ENCODE peak calls at places on chromosomes 12 and 14, in nine cellular contexts. One of them, this sample, is unnamed.

GRCh38 chr14:23544511-23545447 is 6.8 kb downstream of the ZFHX2 start:
- DNase-seq in left colon: no peak
- DNase-seq in mammary epithelial cell: no peak
- DNase-seq in thoracic aorta: no peak
- DNase-seq in midbrain: peak
- DNase-seq in GDM1: no peak
- DNase-seq in right lobe of liver: no peak
- DNase-seq in T-helper 1 cell: no peak
- DNase-seq in activated gamma-delta T cell treated with Interleukin-2 at 50 U/mL for 16 hours: no peak
- DNase-seq in this sample: no peak

GRCh38 chr12:29333178-29333577 is 47.8 kb downstream of the ERGIC2 start:
- DNase-seq in left colon: no peak
- DNase-seq in mammary epithelial cell: no peak
- DNase-seq in thoracic aorta: no peak
- DNase-seq in midbrain: no peak
- DNase-seq in GDM1: no peak
- DNase-seq in right lobe of liver: no peak
- DNase-seq in T-helper 1 cell: no peak
- DNase-seq in activated gamma-delta T cell treated with Interleukin-2 at 50 U/mL for 16 hours: no peak
- DNase-seq in this sample: no peak

GRCh38 chr12:94289551-94290312 is 141.4 kb downstream of the PLXNC1 start:
- DNase-seq in left colon: no peak
- DNase-seq in mammary epithelial cell: peak
- DNase-seq in thoracic aorta: no peak
- DNase-seq in midbrain: no peak
- DNase-seq in GDM1: no peak
- DNase-seq in right lobe of liver: no peak
- DNase-seq in T-helper 1 cell: no peak
- DNase-seq in activated gamma-delta T cell treated with Interleukin-2 at 50 U/mL for 16 hours: no peak
- DNase-seq in this sample: no peak

GRCh38 chr14:105260826-105261438 is 12.6 kb downstream of the BTBD6 start:
- DNase-seq in left colon: no peak
- DNase-seq in mammary epithelial cell: no peak
- DNase-seq in thoracic aorta: no peak
- DNase-seq in midbrain: no peak
- DNase-seq in GDM1: no peak
- DNase-seq in right lobe of liver: no peak
- DNase-seq in T-helper 1 cell: no peak
- DNase-seq in activated gamma-delta T cell treated with Interleukin-2 at 50 U/mL for 16 hours: no peak
- DNase-seq in this sample: no peak

GRCh38 chr14:53510281-53510912 is 357.3 kb upstream of the DDHD1 start:
- DNase-seq in left colon: no peak
- DNase-seq in mammary epithelial cell: peak
- DNase-seq in thoracic aorta: no peak
- DNase-seq in midbrain: no peak
- DNase-seq in GDM1: no peak
- DNase-seq in right lobe of liver: no peak
- DNase-seq in T-helper 1 cell: no peak
- DNase-seq in activated gamma-delta T cell treated with Interleukin-2 at 50 U/mL for 16 hours: no peak
- DNase-seq in this sample: no peak

GRCh38 chr12:69243099-69244084 is 4.0 kb downstream of the CPSF6 start:
- DNase-seq in left colon: no peak
- DNase-seq in mammary epithelial cell: no peak
- DNase-seq in thoracic aorta: no peak
- DNase-seq in midbrain: no peak
- DNase-seq in GDM1: no peak
- DNase-seq in right lobe of liver: no peak
- DNase-seq in T-helper 1 cell: no peak
- DNase-seq in activated gamma-delta T cell treated with Interleukin-2 at 50 U/mL for 16 hours: no peak
- DNase-seq in this sample: no peak

GRCh38 chr14:97036096-97036852 is 239.1 kb downstream of the VRK1 start:
- DNase-seq in left colon: no peak
- DNase-seq in mammary epithelial cell: no peak
- DNase-seq in thoracic aorta: no peak
- DNase-seq in midbrain: no peak
- DNase-seq in GDM1: no peak
- DNase-seq in right lobe of liver: no peak
- DNase-seq in T-helper 1 cell: no peak
- DNase-seq in activated gamma-delta T cell treated with Interleukin-2 at 50 U/mL for 16 hours: no peak
- DNase-seq in this sample: no peak

GRCh38 chr14:35032562-35032961 is 13.5 kb upstream of the FAM177A1 start:
- DNase-seq in left colon: no peak
- DNase-seq in mammary epithelial cell: no peak
- DNase-seq in thoracic aorta: no peak
- DNase-seq in midbrain: no peak
- DNase-seq in GDM1: no peak
- DNase-seq in right lobe of liver: no peak
- DNase-seq in T-helper 1 cell: no peak
- DNase-seq in activated gamma-delta T cell treated with Interleukin-2 at 50 U/mL for 16 hours: no peak
- DNase-seq in this sample: no peak